ENCODE peak calls at places on chromosome 5, in ten cellular contexts. K is activated gamma-delta T cell treated with Interleukin-2 at 50 U/mL for 16 hours; Q is OCI-LY7; O is neuronal stem cell; P is hepatic stellate cell; C is activated CD8-positive, alpha-beta memory T cell treated with anti-CD3 and anti-CD28 coated beads, Interleukin-2, amount 50 U/mL, for 4 hours; X is ELR; W is kidney tubule cell; Y is neural crest cell; V is germinal center. Z is an unnamed sample.

GRCh38 chr5:129367883-129368282 is 92.2 kb upstream of the ADAMTS19 start:
- DNase-seq in K (no peak), Q (no peak), O (no peak), P (no peak), C (no peak), X (no peak), W (no peak), Y (no peak), V (no peak), Z (no peak)

GRCh38 chr5:57581222-57581621 is 98.6 kb upstream of the ACTBL2 start:
- DNase-seq in K (no peak), Q (no peak), O (no peak), P (no peak), C (no peak), X (no peak), W (no peak), Y (no peak), V (no peak), Z (no peak)

GRCh38 chr5:132295505-132296411 is 1.6 kb downstream of the SLC22A4 start:
- DNase-seq in K (no peak), Q (no peak), O (no peak), P (no peak), C (no peak), X (peak), W (no peak), Y (no peak), V (no peak), Z (no peak)

GRCh38 chr5:149500922-149501582 is 50.2 kb downstream of the CSNK1A1 start:
- DNase-seq in K (no peak), Q (no peak), O (no peak), P (peak), C (no peak), X (peak), W (peak), Y (no peak), V (no peak), Z (no peak)

GRCh38 chr5:14665949-14666741 is 1.6 kb downstream of the OTULIN start:
- DNase-seq in K (peak), Q (peak), O (no peak), P (no peak), C (peak), X (peak), W (peak), Y (no peak), V (peak), Z (no peak)

GRCh38 chr5:142979636-142980035 is 209.5 kb downstream of the ARHGAP26 start:
- DNase-seq in K (no peak), Q (no peak), O (no peak), P (no peak), C (no peak), X (peak), W (peak), Y (no peak), V (no peak), Z (no peak)

GRCh38 chr5:121144764-121145163 is 680.7 kb downstream of the PRR16 start:
- DNase-seq in K (no peak), Q (no peak), O (no peak), P (no peak), C (no peak), X (peak), W (no peak), Y (no peak), V (no peak), Z (no peak)

GRCh38 chr5:64497390-64497789 is 8.4 kb upstream of the RGS7BP start:
- DNase-seq in K (no peak), Q (no peak), O (peak), P (peak), C (no peak), X (peak), W (peak), Y (no peak), V (no peak), Z (no peak)

GRCh38 chr5:123273984-123274383 is 149.2 kb downstream of the CEP120 start:
- DNase-seq in K (no peak), Q (no peak), O (no peak), P (no peak), C (no peak), X (no peak), W (no peak), Y (no peak), V (no peak), Z (no peak)

GRCh38 chr5:10355071-10355889 is 1.8 kb downstream of the MARCHF6 start:
- DNase-seq in K (no peak), Q (peak), O (no peak), P (peak), C (no peak), X (peak), W (peak), Y (no peak), V (peak), Z (no peak)

GRCh38 chr5:134435525-134435924 is 23.8 kb upstream of the CDKN2AIPNL start:
- DNase-seq in K (no peak), Q (no peak), O (no peak), P (no peak), C (no peak), X (peak), W (peak), Y (no peak), V (no peak), Z (no peak)

GRCh38 chr5:72280655-72281069 is 39.4 kb downstream of the MRPS27 start:
- DNase-seq in K (no peak), Q (no peak), O (no peak), P (peak), C (no peak), X (peak), W (peak), Y (no peak), V (peak), Z (no peak)

GRCh38 chr5:92849798-92850197 is 731.2 kb downstream of the NR2F1-AS1 start:
- DNase-seq in K (no peak), Q (no peak), O (no peak), P (no peak), C (no peak), X (no peak), W (no peak), Y (no peak), V (no peak), Z (no peak)

GRCh38 chr5:57171818-57172465 is 1.9 kb upstream of the GPBP1 start:
- DNase-seq in K (no peak), Q (no peak), O (no peak), P (no peak), C (peak), X (peak), W (peak), Y (no peak), V (no peak), Z (no peak)

GRCh38 chr5:57824047-57824446 is 341.4 kb upstream of the ACTBL2 start:
- DNase-seq in K (no peak), Q (no peak), O (no peak), P (no peak), C (no peak), X (peak), W (peak), Y (no peak), V (no peak), Z (no peak)

GRCh38 chr5:64384761-64385160 is 121.1 kb upstream of the RGS7BP start:
- DNase-seq in K (no peak), Q (peak), O (no peak), P (peak), C (no peak), X (peak), W (peak), Y (peak), V (no peak), Z (peak)

GRCh38 chr5:115738807-115739206 is 77.7 kb downstream of the CDO1 start:
- DNase-seq in K (no peak), Q (no peak), O (no peak), P (no peak), C (no peak), X (no peak), W (no peak), Y (no peak), V (no peak), Z (no peak)

GRCh38 chr5:172658869-172659513 is 17.9 kb downstream of the NEURL1B start:
- DNase-seq in K (no peak), Q (no peak), O (no peak), P (no peak), C (no peak), X (no peak), W (no peak), Y (no peak), V (no peak), Z (no peak)

GRCh38 chr5:82570-82969 is 9.4 kb upstream of the PLEKHG4B start:
- DNase-seq in K (no peak), Q (no peak), O (no peak), P (no peak), C (no peak), X (no peak), W (no peak), Y (no peak), V (no peak), Z (no peak)